ENCODE peak calls at places on chromosomes 3 and 15, in nine cellular contexts. B is AG10803; J is ACHN; Z is NCI-H2081 treated with DMSO at 0.1 percent for 48 hours; K is naive thymus-derived CD4-positive, alpha-beta T cell; H is GM04504; R is HS-5; I is sigmoid colon; U is H4. L is an unnamed sample.

GRCh38 chr3:157156844-157157635 is 2.9 kb downstream of the CCNL1 start:
- DNase-seq in I (no peak), R (no peak), Z (no peak), B (peak), U (peak), H (no peak), K (no peak), J (no peak), L (no peak)

GRCh38 chr3:133538154-133538553 is 35.3 kb upstream of the CDV3 start:
- DNase-seq in R (no peak), U (no peak), J (no peak), I (no peak), Z (no peak), H (no peak), K (no peak), B (no peak), L (no peak)

GRCh38 chr3:188007897-188008296 is 146.1 kb upstream of the LPP start:
- DNase-seq in Z (no peak), U (no peak), J (no peak), K (no peak), R (no peak), B (no peak), H (no peak), I (no peak), L (no peak)

GRCh38 chr3:11634081-11634635 is 9.6 kb downstream of the VGLL4 start:
- DNase-seq in B (no peak), J (no peak), I (no peak), K (peak), H (no peak), Z (no peak), U (no peak), R (no peak), L (no peak)

GRCh38 chr15:34855893-34856292 is 60.5 kb upstream of the ACTC1 start:
- DNase-seq in R (peak), J (no peak), H (no peak), K (no peak), B (peak), Z (no peak), I (no peak), U (peak), L (no peak)

GRCh38 chr15:45855907-45856579 is 221.2 kb downstream of the SQOR start:
- DNase-seq in R (peak), Z (no peak), H (no peak), I (no peak), J (peak), K (no peak), U (no peak), B (no peak), L (no peak)

GRCh38 chr15:33915571-33916407 is 52.5 kb upstream of the CHRM5 start:
- DNase-seq in H (no peak), R (no peak), U (peak), B (no peak), K (no peak), I (no peak), J (no peak), Z (no peak), L (no peak)

GRCh38 chr3:51378726-51379125 is 6.4 kb upstream of the MANF start:
- DNase-seq in J (no peak), Z (no peak), B (no peak), H (no peak), R (no peak), U (no peak), I (no peak), K (no peak), L (no peak)

GRCh38 chr3:124599147-124599765 is 131.0 kb upstream of the UMPS start:
- DNase-seq in J (no peak), Z (no peak), R (no peak), B (no peak), K (no peak), H (no peak), U (no peak), I (no peak), L (no peak)

GRCh38 chr3:161602451-161602850 is 105.8 kb downstream of the OTOL1 start:
- DNase-seq in B (peak), U (no peak), K (no peak), J (no peak), R (no peak), H (no peak), I (no peak), Z (no peak), L (no peak)

GRCh38 chr3:157073810-157074209 is 86.1 kb downstream of the CCNL1 start:
- DNase-seq in H (peak), Z (no peak), U (peak), K (no peak), B (peak), I (no peak), R (no peak), J (no peak), L (no peak)

GRCh38 chr3:46661776-46662766 is 31.4 kb downstream of the ALS2CL start:
- DNase-seq in U (no peak), I (peak), J (no peak), Z (no peak), R (no peak), K (no peak), B (no peak), H (no peak), L (peak)

GRCh38 chr15:64915518-64916227 is 4.0 kb downstream of the ANKDD1A start:
- DNase-seq in B (no peak), Z (no peak), R (no peak), H (no peak), J (no peak), K (no peak), U (no peak), I (no peak), L (no peak)

GRCh38 chr3:140627756-140628155 is 50.1 kb upstream of the TRIM42 start:
- DNase-seq in H (no peak), B (no peak), I (no peak), K (no peak), Z (no peak), U (no peak), R (no peak), J (no peak), L (no peak)

GRCh38 chr3:138914870-138915502 is 32.0 kb downstream of the FOXL2 start:
- DNase-seq in I (no peak), J (peak), H (peak), U (peak), R (no peak), K (no peak), Z (peak), B (no peak), L (no peak)

GRCh38 chr3:193939527-193939926 is 196.4 kb upstream of the HES1 start:
- DNase-seq in R (no peak), B (no peak), K (no peak), J (no peak), I (no peak), H (no peak), Z (no peak), U (no peak), L (no peak)

GRCh38 chr3:67468511-67468910 is 185.9 kb downstream of the SUCLG2 start:
- DNase-seq in K (no peak), I (no peak), B (no peak), Z (no peak), U (peak), R (no peak), J (peak), H (no peak), L (no peak)